ENCODE peak calls at places on chromosomes 2 and 18, in seven cellular contexts. D is adrenal gland, R is PC-3, Q is tibial artery, H is A549, A is Panc1, E is brain microvascular endothelial cell. C is an unnamed sample.

GRCh38 chr2:172296267-172297046 is 130.9 kb upstream of the ITGA6 start:
- DNase-seq in D (no peak), R (peak), Q (no peak), H (no peak), A (no peak), E (no peak), C (no peak)

GRCh38 chr2:158495175-158495574 is 38.4 kb downstream of the PKP4 start:
- DNase-seq in D (no peak), R (no peak), Q (no peak), H (no peak), A (no peak), E (peak), C (peak)

GRCh38 chr18:67318651-67319050 is 197.9 kb downstream of the DSEL start:
- DNase-seq in D (no peak), R (peak), Q (no peak), H (no peak), A (no peak), E (peak), C (peak)

GRCh38 chr18:79428287-79428686 is 32.6 kb downstream of the NFATC1 start:
- DNase-seq in D (no peak), R (no peak), Q (no peak), H (no peak), A (no peak), E (no peak), C (no peak)

GRCh38 chr2:2827237-2827636 is 496.2 kb upstream of the MYT1L start:
- DNase-seq in D (no peak), R (no peak), Q (no peak), H (no peak), A (no peak), E (no peak), C (no peak)

GRCh38 chr18:78884502-78884901 is 95.1 kb upstream of the SALL3 start:
- DNase-seq in D (no peak), R (peak), Q (no peak), H (no peak), A (no peak), E (no peak), C (no peak)

GRCh38 chr18:48952287-48953095 is 1.7 kb upstream of the SMAD7 start:
- DNase-seq in D (peak), R (peak), Q (peak), H (no peak), A (no peak), E (peak), C (peak)

GRCh38 chr2:109680523-109681297 is 66.5 kb downstream of the SOWAHC start:
- DNase-seq in D (no peak), R (no peak), Q (peak), H (no peak), A (no peak), E (no peak), C (no peak)

GRCh38 chr18:2654105-2654827 is 1.3 kb upstream of the SMCHD1 start:
- DNase-seq in D (no peak), R (peak), Q (no peak), H (no peak), A (no peak), E (no peak), C (peak)

GRCh38 chr2:173414823-173415322 is 60.2 kb downstream of the CDCA7 start:
- DNase-seq in D (peak), R (peak), Q (no peak), H (no peak), A (no peak), E (peak), C (peak)

GRCh38 chr2:10331033-10331701 is 28.5 kb downstream of the HPCAL1 start:
- DNase-seq in D (peak), R (peak), Q (peak), H (peak), A (no peak), E (no peak), C (no peak)

GRCh38 chr2:199883474-199884212 is 27.4 kb upstream of the C2orf69 start:
- DNase-seq in D (no peak), R (no peak), Q (no peak), H (no peak), A (no peak), E (no peak), C (no peak)

GRCh38 chr18:57951999-57952774 is 91.8 kb upstream of the NEDD4L start:
- DNase-seq in D (no peak), R (no peak), Q (no peak), H (no peak), A (no peak), E (no peak), C (no peak)

GRCh38 chr2:104849618-104850097 is 4.3 kb upstream of the POU3F3 start:
- DNase-seq in D (peak), R (peak), Q (no peak), H (no peak), A (peak), E (peak), C (peak)

GRCh38 chr2:170597705-170598420 is 117.3 kb upstream of the SP5 start:
- DNase-seq in D (no peak), R (no peak), Q (no peak), H (no peak), A (no peak), E (no peak), C (no peak)

GRCh38 chr2:73610111-73610510 is 32.1 kb downstream of the NAT8 start:
- DNase-seq in D (no peak), R (no peak), Q (no peak), H (no peak), A (no peak), E (no peak), C (no peak)

GRCh38 chr18:9574473-9575115 is 39.8 kb downstream of the PPP4R1 start:
- DNase-seq in D (no peak), R (no peak), Q (no peak), H (no peak), A (no peak), E (no peak), C (no peak)

GRCh38 chr18:13500891-13501887 is 225.2 kb downstream of the FAM210A start:
- DNase-seq in D (peak), R (peak), Q (peak), H (no peak), A (no peak), E (peak), C (peak)

GRCh38 chr18:10416020-10416419 is 38.4 kb upstream of the APCDD1 start:
- DNase-seq in D (no peak), R (no peak), Q (no peak), H (no peak), A (no peak), E (no peak), C (no peak)

GRCh38 chr2:224023188-224023587 is 15.9 kb downstream of the SERPINE2 start:
- DNase-seq in D (no peak), R (peak), Q (no peak), H (peak), A (no peak), E (peak), C (peak)

GRCh38 chr2:218659988-218660358 is 490 bp downstream of the BCS1L start:
- DNase-seq in D (no peak), R (no peak), Q (no peak), H (no peak), A (no peak), E (no peak), C (no peak)

GRCh38 chr2:218655751-218656150 is 3.7 kb downstream of the ZNF142 start:
- DNase-seq in D (no peak), R (no peak), Q (no peak), H (no peak), A (no peak), E (no peak), C (no peak)

GRCh38 chr2:218659258-218659987 is at the start of the genes BCS1L and ZNF142:
- DNase-seq in D (peak), R (peak), Q (peak), H (peak), A (peak), E (peak), C (peak)

GRCh38 chr2:218662377-218662776 is 2.9 kb downstream of the BCS1L start:
- DNase-seq in D (no peak), R (no peak), Q (no peak), H (no peak), A (no peak), E (no peak), C (no peak)

GRCh38 chr2:218658671-218659257 is 659 bp downstream of the ZNF142 start:
- DNase-seq in D (no peak), R (peak), Q (no peak), H (peak), A (no peak), E (peak), C (peak)
- TF ChIP-seq CTCF in D (no peak), R (peak), Q (no peak), H (peak), A (peak), E (peak), C (peak)

GRCh38 chr2:205687018-205687956 is 5.0 kb downstream of the NRP2 start:
- DNase-seq in D (no peak), R (no peak), Q (no peak), H (no peak), A (no peak), E (no peak), C (no peak)
- H3K4me3 ChIP-seq in D (peak), R (no peak), Q (peak), H (no peak), A (no peak), E (peak), C (peak)

GRCh38 chr18:74573053-74573452 is 24.6 kb upstream of the ZNF407 start:
- DNase-seq in D (no peak), R (no peak), Q (no peak), H (no peak), A (no peak), E (no peak), C (no peak)

GRCh38 chr18:74571895-74572680 is 25.6 kb upstream of the ZNF407 start:
- DNase-seq in D (no peak), R (no peak), Q (no peak), H (no peak), A (no peak), E (no peak), C (no peak)

GRCh38 chr18:74569401-74569800 is 28.3 kb upstream of the ZNF407 start:
- DNase-seq in D (no peak), R (no peak), Q (no peak), H (no peak), A (no peak), E (no peak), C (no peak)

GRCh38 chr18:74567805-74568204 is 29.9 kb upstream of the ZNF407 start:
- DNase-seq in D (no peak), R (no peak), Q (no peak), H (no peak), A (no peak), E (no peak), C (no peak)

DNA sequence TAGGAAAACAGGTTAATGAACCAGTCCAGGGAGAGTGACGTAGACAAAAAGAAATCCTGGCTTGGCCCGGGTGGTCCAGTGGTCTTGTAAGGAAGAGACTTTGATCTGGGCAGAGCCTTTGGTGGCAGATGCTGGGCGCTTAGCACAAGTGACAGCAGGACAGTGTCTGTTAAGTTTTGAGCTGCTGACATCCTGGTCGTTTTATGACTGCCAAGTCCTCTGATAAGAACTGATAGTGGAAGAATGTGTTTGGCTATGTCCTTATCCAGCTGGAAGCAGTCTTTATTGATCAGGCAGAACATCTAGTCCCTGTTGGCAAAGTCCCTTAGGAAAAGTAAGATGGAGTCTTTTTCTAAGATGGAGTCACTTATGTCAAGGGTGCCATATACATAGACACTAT is 27.4 kb upstream of the ZNF407 start:
- DNase-seq in D (no peak), R (no peak), Q (no peak), H (no peak), A (no peak), E (no peak), C (no peak)
- TF ChIP-seq CTCF in D (no peak), R (no peak), Q (no peak), H (no peak), A (no peak), E (no peak), C (no peak)

GRCh38 chr2:26693287-26693849 is 846 bp downstream of the KCNK3 start:
- DNase-seq in D (peak), R (no peak), Q (peak), H (no peak), A (no peak), E (no peak), C (no peak)
- H3K4me3 ChIP-seq in D (peak), R (no peak), Q (peak), H (peak), A (peak), E (no peak), C (no peak)

GRCh38 chr2:22737144-22737543 is 647.8 kb upstream of the KLHL29 start:
- DNase-seq in D (no peak), R (no peak), Q (no peak), H (no peak), A (no peak), E (no peak), C (no peak)
- TF ChIP-seq CTCF in D (no peak), R (no peak), Q (peak), H (no peak), A (peak), E (no peak), C (no peak)

GRCh38 chr2:25310965-25311865 is 30.5 kb downstream of the DNMT3A start:
- DNase-seq in D (peak), R (peak), Q (no peak), H (no peak), A (no peak), E (no peak), C (no peak)
- H3K4me3 ChIP-seq in D (no peak), R (no peak), Q (no peak), H (no peak), A (no peak), E (no peak), C (no peak)

GRCh38 chr18:3972291-3972985 is 482.7 kb downstream of the DLGAP1 start:
- DNase-seq in D (no peak), R (no peak), Q (no peak), H (no peak), A (no peak), E (no peak), C (no peak)
- TF ChIP-seq CTCF in D (no peak), R (no peak), Q (no peak), H (no peak), A (no peak), E (no peak), C (no peak)

GRCh38 chr18:25353080-25353479 is 1.1 kb upstream of the ZNF521 start:
- DNase-seq in D (no peak), R (no peak), Q (no peak), H (no peak), A (no peak), E (no peak), C (no peak)
- H3K4me3 ChIP-seq in D (peak), R (no peak), Q (peak), H (no peak), A (no peak), E (no peak), C (no peak)